ENCODE peak calls at places on chromosomes 1 and 21, in six cellular contexts. Z is left ventricle myocardium inferior, Q is thyroid gland, X is upper lobe of right lung, A is right atrium auricular region, G is thoracic aorta. W is an unnamed sample.

GRCh38 chr1:89589515-89589914 is 43.4 kb upstream of the LRRC8C start:
- DNase-seq in Z (no peak), G (no peak), Q (no peak), A (no peak), X (no peak), W (no peak)

GRCh38 chr1:46406881-46407608 is 12.9 kb downstream of the FAAH start:
- DNase-seq in A (no peak), Z (no peak), X (peak), G (no peak), Q (no peak), W (no peak)

GRCh38 chr1:156664949-156665411 is 12.2 kb downstream of the NES start:
- DNase-seq in A (peak), G (no peak), X (no peak), Q (peak), Z (peak), W (no peak)

GRCh38 chr1:17520473-17521319 is 18.8 kb upstream of the ARHGEF10L start:
- DNase-seq in X (no peak), G (no peak), Q (no peak), A (no peak), Z (no peak), W (no peak)

GRCh38 chr1:51630922-51631321 is 14.0 kb downstream of the OSBPL9 start:
- DNase-seq in Z (no peak), Q (no peak), X (no peak), G (no peak), A (no peak), W (no peak)

GRCh38 chr1:37038703-37039093 is 4.4 kb upstream of the GRIK3 start:
- DNase-seq in A (no peak), X (no peak), Z (no peak), G (no peak), Q (no peak), W (no peak)

GRCh38 chr1:160086162-160086892 is 5.0 kb downstream of the KCNJ9 start:
- DNase-seq in Z (no peak), G (no peak), Q (no peak), A (no peak), X (no peak), W (no peak)

GRCh38 chr1:85027242-85027983 is 20.9 kb downstream of the MCOLN3 start:
- DNase-seq in Q (no peak), X (no peak), A (no peak), Z (no peak), G (no peak), W (no peak)

GRCh38 chr1:53554592-53555305 is 95.5 kb downstream of the DMRTB1 start:
- DNase-seq in Q (no peak), A (no peak), G (no peak), Z (no peak), X (peak), W (peak)

GRCh38 chr1:153771841-153772593 is 3.2 kb upstream of the SLC27A3 start:
- DNase-seq in X (no peak), Q (no peak), G (no peak), Z (no peak), A (no peak), W (no peak)

GRCh38 chr1:246959944-246960693 is 28.4 kb upstream of the AHCTF1 start:
- DNase-seq in X (no peak), A (no peak), G (no peak), Z (no peak), Q (no peak), W (no peak)

GRCh38 chr1:18528616-18529015 is 47.9 kb downstream of the KLHDC7A start:
- DNase-seq in Z (no peak), X (no peak), A (no peak), G (no peak), Q (no peak), W (peak)

GRCh38 chr1:116525440-116525839 is 45.4 kb downstream of the CD58 start:
- DNase-seq in A (no peak), Q (no peak), G (no peak), Z (no peak), X (no peak), W (no peak)

GRCh38 chr1:17185485-17185860 is 19.5 kb upstream of the PADI1 start:
- DNase-seq in Z (no peak), A (no peak), Q (no peak), X (no peak), G (no peak), W (no peak)

GRCh38 chr1:20160034-20160433 is 20.9 kb downstream of the PLA2G2F start:
- DNase-seq in X (no peak), A (no peak), Z (no peak), G (no peak), Q (no peak), W (no peak)

GRCh38 chr1:156870734-156871133 is 10.1 kb downstream of the NTRK1 start:
- DNase-seq in Q (no peak), G (no peak), X (no peak), A (no peak), Z (no peak), W (no peak)

GRCh38 chr21:17514124-17514481 is 1.3 kb downstream of the CXADR start:
- DNase-seq in Z (no peak), Q (no peak), A (no peak), X (no peak), G (no peak), W (no peak)

GRCh38 chr1:57067863-57068262 is 102.0 kb upstream of the C8B start:
- DNase-seq in Z (peak), Q (peak), A (no peak), G (no peak), X (no peak), W (no peak)

GRCh38 chr21:45950740-45951515 is 30.6 kb upstream of the COL6A1 start:
- DNase-seq in Q (peak), A (no peak), G (no peak), Z (peak), X (no peak), W (peak)

GRCh38 chr1:36306902-36307456 is 811 bp downstream of the SH3D21 start:
- DNase-seq in Z (peak), A (peak), Q (peak), X (peak), G (peak), W (peak)

GRCh38 chr1:52281518-52281917 is 84.5 kb downstream of the CC2D1B start:
- DNase-seq in X (no peak), Z (no peak), A (no peak), Q (no peak), G (no peak), W (no peak)

GRCh38 chr1:31879981-31880608 is 58.1 kb downstream of the PTP4A2 start:
- DNase-seq in Z (no peak), G (no peak), A (no peak), Q (no peak), X (no peak), W (no peak)
- H3K27ac ChIP-seq in Z (no peak), G (no peak), A (no peak), Q (peak), X (no peak), W (no peak)

DNA sequence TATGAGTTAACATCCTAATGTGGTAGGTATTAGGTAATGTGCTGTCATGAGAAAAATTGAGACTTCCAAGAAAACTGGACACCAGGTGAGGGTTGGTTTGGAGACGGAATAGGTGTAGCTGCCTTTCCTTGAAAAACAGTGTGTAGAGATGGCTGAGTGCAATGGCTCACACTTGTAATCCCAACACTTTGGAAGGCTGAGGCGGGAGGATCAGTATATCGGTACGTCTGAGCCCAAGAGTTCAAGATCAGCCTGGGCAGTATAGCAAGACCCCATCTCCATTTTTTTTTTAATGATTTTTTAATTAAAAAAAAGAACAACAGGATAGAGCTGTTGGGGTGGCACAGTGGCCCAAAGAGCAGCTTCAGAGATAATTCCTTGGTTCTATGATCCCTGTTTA is 6.8 kb upstream of the PPP1R8 start:
- DNase-seq in G (no peak), Z (no peak), Q (no peak), A (no peak), X (no peak), W (no peak)
- H3K27ac ChIP-seq in G (no peak), Z (no peak), Q (no peak), A (no peak), X (no peak), W (no peak)

GRCh38 chr1:8464377-8464776 is 146.5 kb downstream of the SLC45A1 start:
- DNase-seq in G (no peak), A (no peak), X (peak), Q (peak), Z (no peak), W (no peak)

GRCh38 chr1:8462298-8462946 is 144.5 kb downstream of the SLC45A1 start:
- DNase-seq in Z (no peak), X (peak), Q (peak), A (no peak), G (no peak), W (no peak)

GRCh38 chr1:8464987-8465386 is 147.1 kb downstream of the SLC45A1 start:
- DNase-seq in Q (no peak), G (no peak), A (no peak), X (no peak), Z (no peak), W (no peak)

GRCh38 chr1:8461341-8462110 is 143.6 kb downstream of the SLC45A1 start:
- DNase-seq in Q (no peak), G (no peak), Z (no peak), A (no peak), X (no peak), W (no peak)

DNA sequence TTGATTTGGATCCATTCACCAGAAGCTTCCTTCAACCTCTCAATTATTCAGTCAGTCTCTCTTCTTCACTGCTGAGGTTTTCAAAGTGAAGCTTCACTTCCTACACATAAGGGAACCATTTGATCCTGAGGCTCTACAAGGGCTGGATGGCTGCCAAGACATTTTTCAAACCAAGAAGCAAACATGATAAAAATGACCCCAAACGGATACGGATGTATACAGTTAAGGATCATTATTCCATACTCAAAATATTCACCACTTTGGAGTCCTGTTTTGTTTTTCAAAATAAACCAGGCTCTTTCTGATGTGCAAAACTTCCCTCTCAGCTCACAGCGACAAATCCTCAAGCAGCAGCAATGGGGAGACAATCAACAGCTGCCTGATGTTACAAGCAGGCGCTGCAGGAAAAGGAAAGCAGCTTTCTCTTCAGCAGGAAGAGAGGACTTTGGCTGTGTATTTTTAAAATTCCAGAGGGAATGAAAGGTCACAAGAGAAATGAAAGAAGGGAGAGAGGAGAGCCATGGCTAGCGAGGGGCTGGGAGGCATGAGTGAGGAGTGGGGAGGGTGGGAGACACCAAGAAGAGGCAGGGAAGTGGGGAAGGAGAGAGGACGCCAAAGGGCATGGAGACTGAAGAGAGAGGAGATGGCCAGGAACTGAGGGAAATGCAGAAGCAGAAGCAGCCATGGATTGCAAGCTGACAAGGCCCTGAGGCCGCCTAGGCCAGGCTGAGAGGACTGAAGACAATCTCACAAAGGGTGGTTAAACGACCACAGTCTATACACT is 145.4 kb downstream of the SLC45A1 start:
- DNase-seq in Q (peak), A (no peak), G (no peak), Z (no peak), X (no peak), W (no peak)
- H3K27ac ChIP-seq in Q (peak), A (peak), G (peak), Z (peak), X (peak), W (peak)

GRCh38 chr1:30822966-30823581 is 65.5 kb upstream of the LAPTM5 start:
- DNase-seq in A (no peak), G (no peak), X (no peak), Z (no peak), Q (peak), W (no peak)
- H3K27ac ChIP-seq in A (peak), G (peak), X (peak), Z (peak), Q (peak), W (peak)

GRCh38 chr1:234525156-234525774 is 46.3 kb upstream of the TARBP1 start:
- DNase-seq in X (no peak), G (no peak), Q (no peak), A (no peak), Z (no peak), W (no peak)
- H3K27ac ChIP-seq in X (peak), G (no peak), Q (no peak), A (peak), Z (peak), W (no peak)

W was measured in coronary artery.